ENCODE peak calls at places on chromosomes 12 and 14, in seven cellular contexts. S, D, R, I, K, A and T are unnamed samples.

GRCh38 chr12:118999107-118999506 is 17.8 kb downstream of the SRRM4 start:
- DNase-seq in S (no peak), D (no peak), R (no peak), I (no peak), K (no peak), A (peak), T (no peak)

GRCh38 chr12:132356686-132357622 is 27.6 kb upstream of the GALNT9 start:
- DNase-seq in S (no peak), D (no peak), R (no peak), I (peak), K (peak), A (peak), T (no peak)

GRCh38 chr12:95396849-95397498 is 77.0 kb upstream of the METAP2 start:
- DNase-seq in S (no peak), D (no peak), R (no peak), I (no peak), K (no peak), A (no peak), T (no peak)

GRCh38 chr14:77375164-77375950 is 1.5 kb downstream of the TMED8 start:
- DNase-seq in S (no peak), D (no peak), R (no peak), I (no peak), K (no peak), A (no peak), T (no peak)

GRCh38 chr14:73236157-73236556 is 1.1 kb upstream of the PAPLN start:
- DNase-seq in S (no peak), D (no peak), R (no peak), I (no peak), K (no peak), A (no peak), T (no peak)

GRCh38 chr14:20350280-20350679 is 6.8 kb downstream of the PARP2 start:
- DNase-seq in S (no peak), D (no peak), R (no peak), I (no peak), K (no peak), A (no peak), T (no peak)

GRCh38 chr12:122825773-122826724 is 9.2 kb upstream of the HIP1R start:
- DNase-seq in S (no peak), D (no peak), R (no peak), I (no peak), K (peak), A (no peak), T (no peak)

GRCh38 chr14:77041837-77042557 is 13.5 kb upstream of the IRF2BPL start:
- DNase-seq in S (no peak), D (no peak), R (no peak), I (no peak), K (peak), A (peak), T (no peak)

GRCh38 chr12:110006115-110006514 is 6.9 kb downstream of the ANKRD13A start:
- DNase-seq in S (no peak), D (no peak), R (no peak), I (no peak), K (no peak), A (no peak), T (no peak)

GRCh38 chr14:81710232-81710845 is 176.7 kb upstream of the SEL1L start:
- DNase-seq in S (no peak), D (no peak), R (no peak), I (peak), K (no peak), A (no peak), T (no peak)